ENCODE peak calls at places on chromosomes 4 and X, in eight cellular contexts. R is HL-60, G is upper lobe of left lung, Y is esophagus muscularis mucosa, L is suprapubic skin, F is K562, Z is vagina, H is GM23338. S is an unnamed sample.

GRCh38 chr4:103011378-103012025 is 8.0 kb downstream of the SLC9B1 start:
- DNase-seq in L (no peak), F (peak; percentile 8), G (peak; percentile 64), H (no peak), Y (no peak), R (no peak), Z (no peak), S (no peak)

GRCh38 chr4:169689681-169690080 is 68.1 kb downstream of the HPF1 start:
- DNase-seq in G (no peak), F (no peak), L (no peak), H (no peak), Z (no peak), R (no peak), Y (no peak), S (no peak)

GRCh38 chr4:168766537-168767316 is 243.3 kb downstream of the CBR4 start:
- DNase-seq in R (no peak), G (no peak), F (no peak), H (no peak), L (no peak), Y (no peak), Z (no peak), S (no peak)

GRCh38 chr4:5852806-5853205 is 40.1 kb downstream of the CRMP1 start:
- DNase-seq in R (no peak), L (no peak), Z (no peak), Y (no peak), F (no peak), G (no peak), H (no peak), S (no peak)

GRCh38 chrX:150150081-150150779 is 211.9 kb upstream of the EOLA2 start:
- DNase-seq in L (no peak), R (no peak), Y (peak; percentile 31), G (no peak), F (no peak), Z (no peak), H (no peak), S (no peak)

GRCh38 chrX:36983831-36984230 is 24.3 kb upstream of the FAM47C start:
- DNase-seq in Z (no peak), Y (no peak), H (no peak), G (no peak), R (no peak), L (no peak), F (no peak), S (no peak)

GRCh38 chr4:38279077-38279476 is 318.9 kb downstream of the PTTG2 start:
- DNase-seq in L (no peak), G (no peak), H (no peak), Z (no peak), F (no peak), Y (no peak), R (no peak), S (no peak)

GRCh38 chr4:81504685-81505598 is 33.2 kb upstream of the RASGEF1B start:
- DNase-seq in Y (peak; percentile 95), G (peak; percentile 83), L (peak; percentile 91), Z (no peak), R (peak; percentile 51), H (no peak), F (no peak), S (peak; percentile 50)

GRCh38 chrX:38726596-38726995 is 74.7 kb upstream of the MID1IP1 start:
- DNase-seq in Z (no peak), R (no peak), G (no peak), H (no peak), F (no peak), Y (no peak), L (no peak), S (no peak)

GRCh38 chr4:78811034-78811433 is 34.9 kb downstream of the BMP2K start:
- DNase-seq in Y (no peak), F (no peak), G (no peak), R (no peak), Z (no peak), L (no peak), H (no peak), S (no peak)

GRCh38 chr4:79651516-79651915 is 243.5 kb upstream of the GK2 start:
- DNase-seq in Y (no peak), Z (no peak), R (no peak), F (no peak), G (no peak), H (peak; percentile 58), L (no peak), S (no peak)

GRCh38 chr4:83855044-83855443 is 319.1 kb downstream of the GPAT3 start:
- DNase-seq in G (no peak), L (no peak), H (no peak), Y (peak; percentile 37), F (no peak), Z (no peak), R (no peak), S (no peak)

GRCh38 chrX:107562482-107562881 is 65.8 kb upstream of the PRPS1 start:
- DNase-seq in H (no peak), Y (no peak), R (no peak), G (no peak), Z (peak; percentile 52), F (no peak), L (no peak), S (no peak)

GRCh38 chr4:106034205-106034604 is 138.9 kb downstream of the NPNT start:
- DNase-seq in R (no peak), Z (no peak), H (no peak), G (no peak), F (no peak), Y (no peak), L (no peak), S (no peak)
- TF ChIP-seq POLR2AphosphoS5 in R (no peak), Z (no peak), H (no peak), G (no peak), F (no peak), Y (no peak), L (no peak), S (no peak)

DNA sequence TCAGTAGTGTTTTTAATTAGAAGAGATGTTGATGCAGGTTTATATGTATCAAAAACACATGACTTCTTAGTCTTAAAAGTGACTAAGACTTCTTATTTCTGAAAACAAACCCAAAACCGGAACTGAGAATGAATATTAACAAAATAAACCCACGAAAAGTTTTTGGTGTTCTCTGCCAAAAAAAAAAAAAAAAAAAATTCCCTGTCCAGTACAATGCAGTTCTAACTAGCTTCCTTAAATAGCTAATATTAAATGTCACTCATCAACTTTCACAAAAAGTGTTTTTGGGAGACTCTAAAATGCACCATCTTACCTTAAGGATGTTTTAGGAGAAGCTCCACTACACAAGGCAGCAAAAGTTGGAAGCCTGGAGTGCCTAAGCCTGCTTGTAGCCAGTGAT is 2.0 kb downstream of the ANKRD37 start:
- DNase-seq in Y (no peak), H (no peak), G (no peak), R (no peak), F (no peak), Z (no peak), L (no peak), S (no peak)
- H3K4me3 ChIP-seq in Y (peak overlapping the region; percentile 1), H (no peak overlapping the region), G (no peak overlapping the region), R (no peak overlapping the region), F (no peak overlapping the region), Z (no peak overlapping the region), L (no peak overlapping the region), S (no peak overlapping the region)

GRCh38 chr4:152540293-152540674 is 4.4 kb upstream of the FBXW7 start:
- DNase-seq in Z (no peak), Y (no peak), R (no peak), F (no peak), L (no peak), H (peak; percentile 35), G (no peak), S (no peak)

GRCh38 chr4:152540941-152541340 is 5.0 kb upstream of the FBXW7 start:
- DNase-seq in H (no peak), F (no peak), Y (no peak), Z (no peak), L (peak; percentile 54), R (no peak), G (no peak), S (no peak)

GRCh38 chr4:152537881-152538280 is 2.0 kb upstream of the FBXW7 start:
- DNase-seq in H (no peak), Y (no peak), R (no peak), L (no peak), F (no peak), Z (no peak), G (no peak), S (no peak)

GRCh38 chr4:152536545-152537182 is 772 bp upstream of the FBXW7 start:
- DNase-seq in Z (no peak), H (peak; percentile 69), L (no peak), G (no peak), R (peak; percentile 62), F (peak; percentile 30), Y (no peak), S (no peak)

GRCh38 chr4:152539556-152540292 is 3.8 kb upstream of the FBXW7 start:
- DNase-seq in L (no peak), R (no peak), Y (no peak), G (no peak), F (no peak), Z (no peak), H (peak; percentile 27), S (no peak)
- TF ChIP-seq POLR2AphosphoS5 in L (no peak), R (no peak), Y (no peak), G (no peak), F (no peak), Z (no peak), H (no peak), S (no peak)

DNA sequence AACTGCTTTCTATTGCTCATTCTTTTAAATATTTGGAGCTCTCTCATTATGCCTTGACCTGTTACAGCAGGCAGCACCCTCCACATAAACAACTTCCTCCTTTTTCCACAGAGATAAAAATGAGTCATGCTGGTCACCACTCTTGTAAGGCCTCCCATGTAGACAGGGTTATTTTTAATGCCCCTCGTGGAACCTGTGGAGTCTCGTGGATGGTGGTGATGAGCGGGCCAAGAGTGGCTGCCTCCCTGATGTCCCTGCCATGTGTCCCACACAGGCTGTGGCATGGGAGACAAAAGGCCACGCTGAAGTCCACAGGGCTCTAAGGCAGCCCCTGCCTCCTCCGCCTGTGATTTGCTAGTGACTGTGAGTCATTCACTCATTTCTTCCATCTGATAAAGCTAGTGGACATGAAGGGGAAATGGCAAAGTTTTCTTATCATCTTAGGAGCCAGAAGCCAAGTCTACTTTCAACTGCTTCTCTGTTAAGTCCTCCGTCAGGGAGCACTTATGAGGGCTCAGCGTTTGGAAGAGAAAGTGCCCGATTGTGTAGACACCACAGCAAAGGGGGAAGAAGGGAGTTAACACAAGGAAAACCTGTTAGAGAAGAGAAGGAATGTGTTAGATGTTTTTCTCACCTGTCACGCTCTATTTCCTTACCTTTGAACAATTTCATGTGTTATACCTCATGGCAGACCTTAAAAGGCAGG is 121.6 kb upstream of the FAT1 start:
- DNase-seq in Z (no peak), R (no peak), L (no peak), G (no peak), Y (no peak), H (no peak), F (peak; percentile 72), S (no peak)
- H3K4me3 ChIP-seq in Z (no peak overlapping the region), R (no peak overlapping the region), L (no peak overlapping the region), G (no peak overlapping the region), Y (no peak overlapping the region), H (no peak overlapping the region), F (no peak overlapping the region), S (no peak overlapping the region)

S was measured in breast epithelium.